ENCODE peak calls at places on chromosomes 16 and 17, in four cellular contexts. One of them, this sample, is unnamed.

GRCh38 chr17:1391577-1391976 is 8.4 kb downstream of the YWHAE start:
- DNase-seq in central memory CD8-positive, alpha-beta T cell: no peak
- DNase-seq in AG04450: no peak
- DNase-seq in ACHN: no peak
- DNase-seq in this sample: no peak

GRCh38 chr17:7251330-7252175 is at the start of gene CTDNEP1:
- DNase-seq in central memory CD8-positive, alpha-beta T cell: peak
- DNase-seq in AG04450: peak
- DNase-seq in ACHN: peak
- DNase-seq in this sample: peak

GRCh38 chr17:4833941-4834501 is 881 bp downstream of the MINK1 start:
- DNase-seq in central memory CD8-positive, alpha-beta T cell: no peak
- DNase-seq in AG04450: peak
- DNase-seq in ACHN: peak
- DNase-seq in this sample: no peak

GRCh38 chr16:19330801-19331484 is 45.4 kb downstream of the CLEC19A start:
- DNase-seq in central memory CD8-positive, alpha-beta T cell: no peak
- DNase-seq in AG04450: no peak
- DNase-seq in ACHN: no peak
- DNase-seq in this sample: no peak

GRCh38 chr17:35166526-35166925 is 18.9 kb downstream of the UNC45B start:
- DNase-seq in central memory CD8-positive, alpha-beta T cell: no peak
- DNase-seq in AG04450: no peak
- DNase-seq in ACHN: no peak
- DNase-seq in this sample: no peak

GRCh38 chr17:63240106-63240505 is 206.0 kb downstream of the CYB561 start:
- DNase-seq in central memory CD8-positive, alpha-beta T cell: no peak
- DNase-seq in AG04450: no peak
- DNase-seq in ACHN: no peak
- DNase-seq in this sample: no peak

GRCh38 chr17:69528035-69528434 is 113.5 kb downstream of the MAP2K6 start:
- DNase-seq in central memory CD8-positive, alpha-beta T cell: no peak
- DNase-seq in AG04450: no peak
- DNase-seq in ACHN: no peak
- DNase-seq in this sample: no peak

GRCh38 chr16:14186954-14187306 is 115.8 kb downstream of the MRTFB start:
- DNase-seq in central memory CD8-positive, alpha-beta T cell: no peak
- DNase-seq in AG04450: no peak
- DNase-seq in ACHN: no peak
- DNase-seq in this sample: no peak

GRCh38 chr16:83675136-83675535 is 132.6 kb upstream of the HSBP1 start:
- DNase-seq in central memory CD8-positive, alpha-beta T cell: no peak
- DNase-seq in AG04450: no peak
- DNase-seq in ACHN: no peak
- DNase-seq in this sample: no peak

GRCh38 chr16:57981636-57982035 is 10.7 kb upstream of the CNGB1 start:
- DNase-seq in central memory CD8-positive, alpha-beta T cell: no peak
- DNase-seq in AG04450: no peak
- DNase-seq in ACHN: peak
- DNase-seq in this sample: no peak

GRCh38 chr17:37836593-37836992 is 87.6 kb upstream of the TBC1D3K start:
- DNase-seq in central memory CD8-positive, alpha-beta T cell: no peak
- DNase-seq in AG04450: no peak
- DNase-seq in ACHN: no peak
- DNase-seq in this sample: no peak

GRCh38 chr16:81485824-81486554 is 41.4 kb downstream of the CMIP start:
- DNase-seq in central memory CD8-positive, alpha-beta T cell: no peak
- DNase-seq in AG04450: no peak
- DNase-seq in ACHN: peak
- DNase-seq in this sample: no peak

GRCh38 chr16:85637061-85637807 is 24.1 kb downstream of the GSE1 start:
- DNase-seq in central memory CD8-positive, alpha-beta T cell: no peak
- DNase-seq in AG04450: no peak
- DNase-seq in ACHN: no peak
- DNase-seq in this sample: peak

This sample was measured in upper lobe of left lung.